ENCODE peak calls at places on chromosome 17, in six cellular contexts. I, P, M, G, O and J are unnamed samples. For H3K27me3 and H3K36me3, the result is how much of the 10 kb centered on the place peaks cover.

GRCh38 chr17:5485270-5486205 is at the start of gene DERL2:
- DNase-seq in P (no peak), M (no peak), I (peak), G (no peak), O (peak), J (no peak)

GRCh38 chr17:50037321-50038107 is 18.4 kb upstream of the ITGA3 start:
- DNase-seq in M (peak), P (peak), I (no peak), G (no peak), O (peak), J (peak)

GRCh38 chr17:61409301-61410099 is 9.9 kb downstream of the TBX2 start:
- DNase-seq in I (no peak), G (peak), P (no peak), M (peak), O (peak), J (peak)

GRCh38 chr17:67011527-67012175 is 32.7 kb upstream of the CACNG1 start:
- DNase-seq in M (no peak), G (no peak), O (no peak), I (no peak), P (no peak), J (no peak)

GRCh38 chr17:77409282-77410161 is 268.8 kb downstream of the SEC14L1 start:
- DNase-seq in P (peak), G (no peak), I (no peak), O (peak), M (no peak), J (no peak)

GRCh38 chr17:858941-859452 is 76.8 kb downstream of the MRM3 start:
- DNase-seq in O (no peak), M (no peak), I (no peak), G (no peak), P (no peak), J (no peak)

GRCh38 chr17:17070931-17071330 is 28.7 kb downstream of the MPRIP start:
- DNase-seq in M (peak), I (no peak), O (no peak), P (no peak), G (peak), J (no peak)

GRCh38 chr17:79813826-79814623 is 17.1 kb upstream of the CBX8 start:
- DNase-seq in O (no peak), G (no peak), M (no peak), I (no peak), P (no peak), J (no peak)

GRCh38 chr17:76527430-76528111 is 9.9 kb downstream of the CYGB start:
- DNase-seq in M (peak), P (peak), I (no peak), O (peak), G (no peak), J (peak)

GRCh38 chr17:8120520-8121443 is 2.5 kb upstream of the ALOXE3 start:
- DNase-seq in I (peak), M (peak), O (peak), G (peak), P (no peak), J (peak)

GRCh38 chr17:8117367-8117979 is 841 bp downstream of the ALOXE3 start:
- DNase-seq in I (no peak), P (no peak), O (no peak), G (no peak), M (no peak), J (peak)

GRCh38 chr17:8117980-8118768 is at the start of gene ALOXE3:
- DNase-seq in G (peak), O (peak), M (peak), I (peak), P (no peak), J (peak)

GRCh38 chr17:8119575-8120519 is 1.5 kb upstream of the ALOXE3 start:
- DNase-seq in O (peak), G (peak), P (peak), M (peak), I (peak), J (no peak)

GRCh38 chr17:8118769-8119574 is 658 bp upstream of the ALOXE3 start:
- DNase-seq in I (peak), M (peak), P (peak), O (peak), G (peak), J (peak)
- H3K27me3 ChIP-seq in I (under half), M (under half), P (half or more), O (under half), G (under half), J (half or more)

DNA sequence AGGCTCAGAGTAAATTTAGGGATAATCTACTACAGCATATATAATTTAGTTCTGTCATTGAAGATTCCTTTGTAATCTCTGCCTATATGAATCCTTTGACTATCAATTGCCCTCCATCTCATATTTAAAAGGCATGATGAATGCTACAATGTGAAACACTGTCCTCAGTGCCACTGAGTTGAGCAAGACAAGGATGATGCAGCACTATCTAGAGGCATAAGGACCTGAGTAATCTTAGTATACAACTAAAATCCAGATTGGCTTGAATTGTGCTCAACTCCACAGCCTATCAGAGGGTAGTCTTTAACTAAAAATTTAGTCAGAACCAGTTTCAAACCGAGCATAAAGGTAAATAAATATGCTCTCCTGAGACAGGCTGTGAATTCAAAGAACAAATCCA is 11.6 kb upstream of the STRADA start:
- DNase-seq in G (no peak), P (no peak), M (no peak), O (no peak), I (no peak), J (no peak)
- H3K36me3 ChIP-seq in G (under half), P (half or more), M (half or more), O (under half), I (under half), J (under half)

GRCh38 chr17:47279062-47279801 is 25.6 kb downstream of the ITGB3 start:
- DNase-seq in I (no peak), M (peak), G (no peak), P (peak), O (peak), J (peak)

GRCh38 chr17:47278561-47278960 is 24.9 kb downstream of the ITGB3 start:
- DNase-seq in M (no peak), O (no peak), I (no peak), P (no peak), G (no peak), J (no peak)

GRCh38 chr17:47281246-47281645 is 27.6 kb downstream of the ITGB3 start:
- DNase-seq in M (no peak), G (no peak), I (no peak), P (no peak), O (no peak), J (no peak)

GRCh38 chr17:47277921-47278320 is 24.3 kb downstream of the ITGB3 start:
- DNase-seq in P (no peak), I (no peak), G (no peak), O (peak), M (no peak), J (no peak)

DNA sequence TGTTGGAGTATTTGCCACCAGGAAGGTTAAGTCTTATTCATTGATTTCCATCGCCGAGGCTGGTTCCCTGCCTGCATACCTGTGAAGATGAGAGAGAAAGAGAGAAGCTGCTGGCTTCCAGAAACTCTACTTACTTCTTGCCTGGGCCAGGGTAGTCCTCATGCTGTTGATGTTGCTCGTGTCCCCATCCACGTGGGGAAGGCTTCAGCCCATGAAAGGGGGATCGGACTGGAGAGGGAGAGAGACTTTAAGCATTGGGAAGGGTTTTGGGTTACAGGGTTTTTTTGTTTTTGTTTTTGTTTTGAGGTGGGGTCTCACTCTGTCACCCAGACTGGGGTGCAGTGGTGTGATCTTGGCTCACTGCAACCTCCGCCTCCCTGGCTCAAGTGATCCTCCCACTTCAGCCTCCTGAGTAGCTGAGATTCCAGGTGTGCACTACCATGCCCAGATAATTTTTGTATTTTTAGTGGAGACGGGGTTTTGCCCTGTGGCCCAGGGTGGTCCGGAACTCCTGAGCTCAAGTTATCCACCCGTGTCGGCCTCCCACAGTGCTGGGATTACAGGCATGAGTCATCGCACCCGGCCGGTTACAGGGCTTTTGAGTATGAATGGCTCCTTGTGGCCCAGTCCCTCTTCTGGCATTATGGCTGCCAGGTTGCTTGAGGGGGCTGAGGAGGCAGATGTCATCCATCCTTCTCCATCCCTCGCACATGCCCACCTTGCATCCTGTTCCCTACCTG is 26.6 kb downstream of the ITGB3 start:
- DNase-seq in I (no peak), M (no peak), G (no peak), O (peak), P (no peak), J (no peak)
- H3K27ac ChIP-seq in I (no peak), M (peak), G (no peak), O (peak), P (peak), J (peak)

DNA sequence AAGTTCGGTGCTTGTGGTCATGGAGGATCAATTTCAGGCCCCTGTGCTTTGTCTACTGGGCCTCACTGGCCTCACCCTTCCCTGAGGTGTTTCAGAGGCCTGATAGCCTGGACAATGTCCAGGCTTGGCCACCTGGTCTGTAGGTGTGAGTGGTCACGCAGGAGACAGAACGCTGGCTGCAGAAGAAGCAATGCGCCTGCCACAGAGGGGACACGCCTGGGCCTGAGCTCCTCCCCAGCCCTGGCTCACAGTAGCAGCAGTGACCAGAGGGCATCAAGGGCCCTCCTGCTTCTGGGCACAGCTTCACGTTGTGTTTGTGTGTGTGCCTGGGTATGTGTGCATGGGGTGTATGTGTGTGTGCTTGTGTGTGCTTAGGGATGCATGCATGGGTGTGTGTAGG is 1.9 kb upstream of the PITPNM3 start:
- DNase-seq in M (peak), O (no peak), P (no peak), G (no peak), I (no peak), J (no peak)
- H3K27me3 ChIP-seq in M (under half), O (under half), P (under half), G (under half), I (under half), J (under half)

GRCh38 chr17:82900741-82901140 is 60.9 kb upstream of the ZNF750 start:
- DNase-seq in I (no peak), P (no peak), M (no peak), G (no peak), O (peak), J (no peak)
- H3K36me3 ChIP-seq in I (under half), P (under half), M (under half), G (under half), O (under half), J (under half)

GRCh38 chr17:73318427-73318813 is 6.6 kb upstream of the CDC42EP4 start:
- DNase-seq in O (no peak), G (no peak), P (no peak), M (no peak), I (no peak), J (no peak)
- H3K27ac ChIP-seq in O (no peak), G (no peak), P (no peak), M (no peak), I (no peak), J (no peak)